ENCODE peak calls at places on chromosomes 7 and 10, in seven cellular contexts. One of them, this sample, is unnamed.

GRCh38 chr7:136957391-136957790 is 88.9 kb downstream of the CHRM2 start:
- DNase-seq in H9: no peak
- DNase-seq in IMR-90: peak; percentile 43
- DNase-seq in mesenchymal stem cell: peak; percentile 71
- DNase-seq in mesendoderm: no peak
- DNase-seq in trophoblast cell: no peak
- DNase-seq in neuronal stem cell: no peak
- DNase-seq in this sample: no peak

GRCh38 chr7:29197916-29198315 is 3.3 kb downstream of the CHN2 start:
- DNase-seq in H9: no peak
- DNase-seq in IMR-90: no peak
- DNase-seq in mesenchymal stem cell: no peak
- DNase-seq in mesendoderm: no peak
- DNase-seq in trophoblast cell: no peak
- DNase-seq in neuronal stem cell: no peak
- DNase-seq in this sample: no peak

GRCh38 chr10:95247200-95247880 is 43.5 kb downstream of the PDLIM1 start:
- DNase-seq in H9: no peak
- DNase-seq in IMR-90: peak; percentile 95
- DNase-seq in mesenchymal stem cell: peak; percentile 91
- DNase-seq in mesendoderm: peak; percentile 71
- DNase-seq in trophoblast cell: no peak
- DNase-seq in neuronal stem cell: no peak
- DNase-seq in this sample: no peak

GRCh38 chr7:117019786-117020604 is 66.7 kb downstream of the ST7 start:
- DNase-seq in H9: peak; percentile 52
- DNase-seq in IMR-90: peak; percentile 97
- DNase-seq in mesenchymal stem cell: peak; percentile 94
- DNase-seq in mesendoderm: peak; percentile 74
- DNase-seq in trophoblast cell: peak; percentile 62
- DNase-seq in neuronal stem cell: peak; percentile 85
- DNase-seq in this sample: peak; percentile 55

GRCh38 chr7:121960678-121961461 is 87.9 kb downstream of the PTPRZ1 start:
- DNase-seq in H9: peak; percentile 34
- DNase-seq in IMR-90: peak; percentile 87
- DNase-seq in mesenchymal stem cell: peak; percentile 71
- DNase-seq in mesendoderm: peak; percentile 66
- DNase-seq in trophoblast cell: peak; percentile 8
- DNase-seq in neuronal stem cell: no peak
- DNase-seq in this sample: no peak

GRCh38 chr7:1829111-1829510 is 159.0 kb downstream of the ELFN1 start:
- DNase-seq in H9: no peak
- DNase-seq in IMR-90: no peak
- DNase-seq in mesenchymal stem cell: no peak
- DNase-seq in mesendoderm: no peak
- DNase-seq in trophoblast cell: no peak
- DNase-seq in neuronal stem cell: no peak
- DNase-seq in this sample: peak; percentile 35

GRCh38 chr7:93407239-93407638 is 167.3 kb downstream of the CALCR start:
- DNase-seq in H9: no peak
- DNase-seq in IMR-90: no peak
- DNase-seq in mesenchymal stem cell: no peak
- DNase-seq in mesendoderm: peak; percentile 32
- DNase-seq in trophoblast cell: no peak
- DNase-seq in neuronal stem cell: no peak
- DNase-seq in this sample: no peak

GRCh38 chr10:51867956-51868355 is 168.6 kb upstream of the CSTF2T start:
- DNase-seq in H9: no peak
- DNase-seq in IMR-90: peak; percentile 99
- DNase-seq in mesenchymal stem cell: peak; percentile 82
- DNase-seq in mesendoderm: no peak
- DNase-seq in trophoblast cell: peak; percentile 5
- DNase-seq in neuronal stem cell: no peak
- DNase-seq in this sample: no peak

GRCh38 chr7:21469894-21470293 is 42.0 kb downstream of the SP4 start:
- DNase-seq in H9: no peak
- DNase-seq in IMR-90: peak; percentile 19
- DNase-seq in mesenchymal stem cell: peak; percentile 68
- DNase-seq in mesendoderm: no peak
- DNase-seq in trophoblast cell: no peak
- DNase-seq in neuronal stem cell: no peak
- DNase-seq in this sample: no peak

GRCh38 chr10:2094171-2094570 is 356.8 kb upstream of the ADARB2 start:
- DNase-seq in H9: no peak
- DNase-seq in IMR-90: no peak
- DNase-seq in mesenchymal stem cell: no peak
- DNase-seq in mesendoderm: no peak
- DNase-seq in trophoblast cell: no peak
- DNase-seq in neuronal stem cell: no peak
- DNase-seq in this sample: no peak

GRCh38 chr10:5292196-5292735 is 72.5 kb upstream of the UCN3 start:
- DNase-seq in H9: no peak
- DNase-seq in IMR-90: no peak
- DNase-seq in mesenchymal stem cell: no peak
- DNase-seq in mesendoderm: no peak
- DNase-seq in trophoblast cell: no peak
- DNase-seq in neuronal stem cell: no peak
- DNase-seq in this sample: no peak

GRCh38 chr7:32070051-32070405 is 179 bp downstream of the PDE1C start:
- DNase-seq in H9: no peak
- DNase-seq in IMR-90: no peak
- DNase-seq in mesenchymal stem cell: peak; percentile 27
- DNase-seq in mesendoderm: no peak
- DNase-seq in trophoblast cell: no peak
- DNase-seq in neuronal stem cell: no peak
- DNase-seq in this sample: no peak

GRCh38 chr10:127033569-127034175 is 128.4 kb downstream of the DOCK1 start:
- DNase-seq in H9: no peak
- DNase-seq in IMR-90: no peak
- DNase-seq in mesenchymal stem cell: no peak
- DNase-seq in mesendoderm: no peak
- DNase-seq in trophoblast cell: no peak
- DNase-seq in neuronal stem cell: no peak
- DNase-seq in this sample: no peak

GRCh38 chr10:80394358-80394916 is 13.9 kb upstream of the PRXL2A start:
- DNase-seq in H9: no peak
- DNase-seq in IMR-90: no peak
- DNase-seq in mesenchymal stem cell: no peak
- DNase-seq in mesendoderm: no peak
- DNase-seq in trophoblast cell: peak; percentile 84
- DNase-seq in neuronal stem cell: no peak
- DNase-seq in this sample: no peak

GRCh38 chr7:54687518-54688212 is 71.3 kb downstream of the SEC61G start:
- DNase-seq in H9: no peak
- DNase-seq in IMR-90: no peak
- DNase-seq in mesenchymal stem cell: no peak
- DNase-seq in mesendoderm: peak; percentile 10
- DNase-seq in trophoblast cell: no peak
- DNase-seq in neuronal stem cell: no peak
- DNase-seq in this sample: no peak

GRCh38 chr10:10796774-10797415 is 220.8 kb upstream of the CELF2 start:
- DNase-seq in H9: no peak
- DNase-seq in IMR-90: peak; percentile 44
- DNase-seq in mesenchymal stem cell: peak; percentile 53
- DNase-seq in mesendoderm: peak; percentile 73
- DNase-seq in trophoblast cell: no peak
- DNase-seq in neuronal stem cell: no peak
- DNase-seq in this sample: no peak

GRCh38 chr7:104160375-104160774 is 47.4 kb downstream of the ORC5 start:
- DNase-seq in H9: no peak
- DNase-seq in IMR-90: peak; percentile 42
- DNase-seq in mesenchymal stem cell: peak; percentile 27
- DNase-seq in mesendoderm: no peak
- DNase-seq in trophoblast cell: no peak
- DNase-seq in neuronal stem cell: no peak
- DNase-seq in this sample: no peak

GRCh38 chr7:107939472-107940145 is 48.6 kb downstream of the DLD start:
- DNase-seq in H9: no peak
- DNase-seq in IMR-90: peak; percentile 88
- DNase-seq in mesenchymal stem cell: no peak
- DNase-seq in mesendoderm: no peak
- DNase-seq in trophoblast cell: no peak
- DNase-seq in neuronal stem cell: no peak
- DNase-seq in this sample: no peak

GRCh38 chr7:158904599-158904998 is 48.2 kb downstream of the DYNC2I1 start:
- DNase-seq in H9: no peak
- DNase-seq in IMR-90: no peak
- DNase-seq in mesenchymal stem cell: no peak
- DNase-seq in mesendoderm: no peak
- DNase-seq in trophoblast cell: no peak
- DNase-seq in neuronal stem cell: no peak
- DNase-seq in this sample: no peak

GRCh38 chr7:27516415-27516814 is 146.3 kb downstream of the HIBADH start:
- DNase-seq in H9: no peak
- DNase-seq in IMR-90: no peak
- DNase-seq in mesenchymal stem cell: no peak
- DNase-seq in mesendoderm: peak; percentile 65
- DNase-seq in trophoblast cell: no peak
- DNase-seq in neuronal stem cell: no peak
- DNase-seq in this sample: no peak
- H2BK120ac ChIP-seq in H9: no peak overlapping the region
- H2BK120ac ChIP-seq in IMR-90: no peak overlapping the region
- H2BK120ac ChIP-seq in mesenchymal stem cell: no peak overlapping the region
- H2BK120ac ChIP-seq in mesendoderm: no peak overlapping the region
- H2BK120ac ChIP-seq in trophoblast cell: no peak overlapping the region
- H2BK120ac ChIP-seq in neuronal stem cell: no peak overlapping the region
- H2BK120ac ChIP-seq in this sample: no peak overlapping the region

DNA sequence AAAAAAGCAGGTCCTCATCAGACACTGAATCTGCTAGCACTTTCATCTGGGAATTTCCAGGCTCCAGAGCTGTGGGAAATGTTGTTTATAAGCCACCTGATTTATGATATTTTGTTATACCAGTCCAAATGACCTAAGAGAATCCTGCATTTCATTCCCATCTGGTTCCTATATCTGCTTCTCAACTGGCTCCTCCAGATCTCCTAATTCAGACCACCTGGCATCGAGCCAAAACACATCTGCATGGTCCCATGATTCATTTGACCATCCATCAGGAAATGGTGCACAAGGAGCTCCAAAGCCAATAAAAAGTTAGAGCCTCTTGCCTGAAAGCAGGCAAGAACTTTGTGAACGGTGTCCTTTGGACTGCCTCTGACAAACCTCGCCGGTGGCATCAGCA is 108.9 kb downstream of the IPMK start:
- DNase-seq in H9: no peak
- DNase-seq in IMR-90: peak; percentile 55
- DNase-seq in mesenchymal stem cell: peak; percentile 16
- DNase-seq in mesendoderm: no peak
- DNase-seq in trophoblast cell: no peak
- DNase-seq in neuronal stem cell: no peak
- DNase-seq in this sample: no peak
- H2AK5ac ChIP-seq in H9: no peak overlapping the region
- H2AK5ac ChIP-seq in IMR-90: no peak overlapping the region
- H2AK5ac ChIP-seq in mesenchymal stem cell: no peak overlapping the region
- H2AK5ac ChIP-seq in mesendoderm: no peak overlapping the region
- H2AK5ac ChIP-seq in trophoblast cell: no peak overlapping the region
- H2AK5ac ChIP-seq in neuronal stem cell: no peak overlapping the region
- H2AK5ac ChIP-seq in this sample: no peak overlapping the region

DNA sequence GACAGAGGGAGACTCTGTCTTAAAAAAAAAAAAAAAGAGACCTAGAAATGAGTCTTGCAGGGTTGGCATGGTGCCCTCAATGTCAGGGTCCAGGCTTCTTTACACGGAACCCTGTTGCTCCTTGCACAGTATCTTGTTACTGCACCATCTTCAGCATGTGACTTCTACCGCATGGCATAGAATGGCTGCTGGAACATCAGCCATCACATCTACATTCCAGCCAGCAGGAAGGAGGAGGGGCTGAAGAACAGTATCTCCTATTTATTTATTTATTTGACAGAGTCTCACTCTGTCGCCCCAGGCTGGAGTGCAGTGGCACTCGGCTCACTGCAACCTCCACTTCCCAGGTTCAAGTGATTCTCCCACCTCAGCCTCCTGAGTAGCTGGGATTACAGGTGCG is 3.7 kb upstream of the ACHE start:
- DNase-seq in H9: no peak
- DNase-seq in IMR-90: no peak
- DNase-seq in mesenchymal stem cell: no peak
- DNase-seq in mesendoderm: no peak
- DNase-seq in trophoblast cell: no peak
- DNase-seq in neuronal stem cell: no peak
- DNase-seq in this sample: no peak
- H2BK120ac ChIP-seq in H9: no peak overlapping the region
- H2BK120ac ChIP-seq in IMR-90: no peak overlapping the region
- H2BK120ac ChIP-seq in mesenchymal stem cell: no peak overlapping the region
- H2BK120ac ChIP-seq in mesendoderm: no peak overlapping the region
- H2BK120ac ChIP-seq in trophoblast cell: no peak overlapping the region
- H2BK120ac ChIP-seq in neuronal stem cell: no peak overlapping the region
- H2BK120ac ChIP-seq in this sample: no peak overlapping the region

GRCh38 chr10:20771053-20771452 is 126.1 kb downstream of the NEBL start:
- DNase-seq in H9: no peak
- DNase-seq in IMR-90: no peak
- DNase-seq in mesenchymal stem cell: no peak
- DNase-seq in mesendoderm: no peak
- DNase-seq in trophoblast cell: no peak
- DNase-seq in neuronal stem cell: no peak
- DNase-seq in this sample: no peak
- H2AK5ac ChIP-seq in H9: no peak overlapping the region
- H2AK5ac ChIP-seq in IMR-90: no peak overlapping the region
- H2AK5ac ChIP-seq in mesenchymal stem cell: no peak overlapping the region
- H2AK5ac ChIP-seq in mesendoderm: no peak overlapping the region
- H2AK5ac ChIP-seq in trophoblast cell: no peak overlapping the region
- H2AK5ac ChIP-seq in neuronal stem cell: no peak overlapping the region
- H2AK5ac ChIP-seq in this sample: no peak overlapping the region

DNA sequence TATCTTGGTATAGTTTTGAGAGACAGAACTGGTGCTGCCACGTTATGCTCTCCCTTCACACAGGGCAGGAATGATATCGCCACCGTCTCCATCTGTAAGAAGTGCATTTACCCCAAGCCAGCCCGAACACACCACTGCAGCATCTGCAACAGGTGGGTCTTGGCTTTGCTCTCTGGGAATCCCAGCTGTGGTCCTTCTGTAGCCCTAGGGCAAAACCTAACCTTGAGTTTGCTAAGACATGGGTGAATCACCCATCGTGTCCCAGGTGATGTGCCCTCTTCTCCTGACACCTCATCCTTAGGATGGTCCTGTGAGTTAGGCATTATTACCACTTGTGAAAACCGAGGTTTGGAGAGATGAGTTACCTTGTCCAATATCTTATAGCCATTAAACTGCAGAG is 6.4 kb downstream of the ZDHHC16 start:
- DNase-seq in H9: no peak
- DNase-seq in IMR-90: no peak
- DNase-seq in mesenchymal stem cell: no peak
- DNase-seq in mesendoderm: no peak
- DNase-seq in trophoblast cell: no peak
- DNase-seq in neuronal stem cell: no peak
- DNase-seq in this sample: no peak
- H2BK120ac ChIP-seq in H9: no peak overlapping the region
- H2BK120ac ChIP-seq in IMR-90: no peak overlapping the region
- H2BK120ac ChIP-seq in mesenchymal stem cell: no peak overlapping the region
- H2BK120ac ChIP-seq in mesendoderm: no peak overlapping the region
- H2BK120ac ChIP-seq in trophoblast cell: no peak overlapping the region
- H2BK120ac ChIP-seq in neuronal stem cell: no peak overlapping the region
- H2BK120ac ChIP-seq in this sample: no peak overlapping the region

This sample was measured in H1.